ENCODE peak calls at places on chromosomes 12 and 14, in five cellular contexts. F is naive B cell, Y is GM06990, L is skeletal muscle cell, W is psoas muscle. R is an unnamed sample.
A peak's percentile ranks its signal among the peaks of the same experiment; 100 is the strongest.

GRCh38 chr14:105015242-105015641 is 5.6 kb downstream of the CDCA4 start:
- DNase-seq in F (no peak), Y (no peak), L (no peak), W (no peak), R (no peak)

GRCh38 chr14:92624764-92625163 is 111.2 kb downstream of the RIN3 start:
- DNase-seq in F (no peak), Y (no peak), L (no peak), W (no peak), R (no peak)

GRCh38 chr14:71361335-71361734 is 454.1 kb downstream of the PCNX1 start:
- DNase-seq in F (no peak), Y (no peak), L (peak; percentile 45), W (no peak), R (no peak)

GRCh38 chr12:78209851-78210493 is 379.3 kb downstream of the NAV3 start:
- DNase-seq in F (no peak), Y (no peak), L (peak; percentile 95), W (no peak), R (no peak)

GRCh38 chr12:7210642-7211151 is 21.2 kb downstream of the PEX5 start:
- DNase-seq in F (no peak), Y (no peak), L (no peak), W (no peak), R (no peak)

GRCh38 chr14:57928732-57929131 is 62.8 kb upstream of the SLC35F4 start:
- DNase-seq in F (no peak), Y (no peak), L (no peak), W (no peak), R (no peak)

GRCh38 chr12:105481906-105482305 is 151.4 kb downstream of the C12orf75 start:
- DNase-seq in F (no peak), Y (no peak), L (no peak), W (no peak), R (no peak)

GRCh38 chr14:94936411-94936892 is 166.5 kb upstream of the GSC start:
- DNase-seq in F (no peak), Y (no peak), L (no peak), W (peak; percentile 80), R (no peak)

GRCh38 chr12:124411291-124411878 is 116.5 kb downstream of the RFLNA start:
- DNase-seq in F (no peak), Y (no peak), L (peak; percentile 92), W (peak; percentile 86), R (no peak)

GRCh38 chr12:82130763-82131162 is 227.4 kb downstream of the CCDC59 start:
- DNase-seq in F (no peak), Y (no peak), L (no peak), W (no peak), R (no peak)

GRCh38 chr12:122503147-122503751 is 2.5 kb upstream of the ZCCHC8 start:
- DNase-seq in F (no peak), Y (no peak), L (no peak), W (no peak), R (no peak)

GRCh38 chr12:84572186-84572585 is 340.4 kb downstream of the SLC6A15 start:
- DNase-seq in F (no peak), Y (no peak), L (no peak), W (no peak), R (no peak)

GRCh38 chr14:68682166-68683103 is 110.4 kb downstream of the ZFP36L1 start:
- DNase-seq in F (peak; percentile 80), Y (no peak), L (peak; percentile 95), W (no peak), R (peak; percentile 89)

GRCh38 chr14:75880512-75880911 is 101.3 kb downstream of the TGFB3 start:
- DNase-seq in F (no peak), Y (no peak), L (no peak), W (no peak), R (no peak)

GRCh38 chr14:54881235-54881760 is 21.3 kb downstream of the GCH1 start:
- DNase-seq in F (peak; percentile 38), Y (peak; percentile 67), L (no peak), W (no peak), R (no peak)

GRCh38 chr14:68261092-68261842 is 441.7 kb downstream of the RAD51B start:
- DNase-seq in F (no peak), Y (no peak), L (no peak), W (no peak), R (no peak)

R was measured in non-pigmented ciliary epithelial cell.